ENCODE peak calls at places on chromosomes 2 and 18, in nine cellular contexts. J is IMR-90, K is A549, T is upper lobe of left lung, G is Peyer's patch, F is ovary, E is heart left ventricle, O is transverse colon, X is adrenal gland. P is an unnamed sample.

GRCh38 chr18:70243131-70243530 is 37.6 kb upstream of the RTTN start:
- DNase-seq in J (no peak), K (peak), T (no peak), G (no peak), F (no peak), E (no peak), O (peak), X (no peak), P (no peak)

GRCh38 chr2:341017-341542 is 53.2 kb upstream of the ALKAL2 start:
- DNase-seq in J (no peak), K (no peak), T (no peak), G (no peak), F (no peak), E (no peak), O (no peak), X (no peak), P (no peak)

GRCh38 chr2:199348871-199349270 is 108.9 kb downstream of the SATB2 start:
- DNase-seq in J (no peak), K (no peak), T (no peak), G (no peak), F (no peak), E (no peak), O (no peak), X (no peak), P (no peak)

GRCh38 chr2:241095594-241096290 is 6.3 kb downstream of the MTERF4 start:
- DNase-seq in J (no peak), K (no peak), T (no peak), G (peak), F (no peak), E (no peak), O (no peak), X (peak), P (no peak)

GRCh38 chr18:60549338-60549960 is 176.9 kb upstream of the MC4R start:
- DNase-seq in J (peak), K (peak), T (no peak), G (no peak), F (no peak), E (no peak), O (no peak), X (no peak), P (peak)

GRCh38 chr18:63553117-63553516 is 10.9 kb downstream of the SERPINB12 start:
- DNase-seq in J (peak), K (peak), T (peak), G (no peak), F (no peak), E (no peak), O (no peak), X (peak), P (peak)

GRCh38 chr2:197158138-197158537 is 152.4 kb downstream of the ANKRD44 start:
- DNase-seq in J (no peak), K (no peak), T (no peak), G (no peak), F (no peak), E (no peak), O (no peak), X (no peak), P (no peak)

GRCh38 chr2:23287250-23287704 is 97.7 kb upstream of the KLHL29 start:
- DNase-seq in J (peak), K (no peak), T (no peak), G (no peak), F (peak), E (no peak), O (no peak), X (peak), P (peak)

GRCh38 chr18:47846431-47846830 is 84.0 kb downstream of the SMAD2 start:
- DNase-seq in J (no peak), K (no peak), T (no peak), G (no peak), F (no peak), E (no peak), O (no peak), X (no peak), P (no peak)

GRCh38 chr2:217966399-217967068 is 36.3 kb downstream of the TNS1 start:
- DNase-seq in J (peak), K (no peak), T (peak), G (no peak), F (peak), E (no peak), O (no peak), X (no peak), P (no peak)

GRCh38 chr2:195657634-195658540 is 861 bp downstream of the SLC39A10 start:
- DNase-seq in J (peak), K (peak), T (peak), G (peak), F (peak), E (peak), O (peak), X (peak), P (peak)
- TF ChIP-seq POLR2A in J (peak), K (no peak), T (no peak), G (no peak), F (peak), E (no peak), O (peak), X (no peak), P (no peak)

GRCh38 chr2:85541753-85542457 is 2.9 kb downstream of the MAT2A start:
- DNase-seq in J (no peak), K (no peak), T (no peak), G (no peak), F (no peak), E (no peak), O (peak), X (no peak), P (no peak)
- TF ChIP-seq POLR2A in J (no peak), K (no peak), T (no peak), G (no peak), F (no peak), E (no peak), O (no peak), X (no peak), P (no peak)

DNA sequence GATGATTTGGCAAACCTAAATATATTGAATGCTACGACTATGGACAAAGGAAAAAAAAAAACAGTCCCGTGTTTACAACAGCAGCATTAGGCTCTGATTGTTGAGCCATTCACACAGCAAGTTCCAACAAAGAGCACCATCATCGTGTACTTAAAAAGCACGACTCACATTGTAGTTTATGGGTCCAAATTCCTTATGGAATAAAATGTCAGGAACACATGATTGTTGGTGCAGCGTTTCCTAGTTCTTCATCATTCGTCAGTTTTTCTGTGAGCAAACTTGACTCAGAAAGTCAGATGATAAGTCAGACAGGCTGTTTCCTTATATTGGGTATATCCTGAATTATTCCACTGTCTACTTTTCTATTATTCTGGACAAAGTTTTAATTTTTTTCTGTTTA is 10.0 kb upstream of the KIDINS220 start:
- DNase-seq in J (peak), K (peak), T (no peak), G (no peak), F (no peak), E (no peak), O (no peak), X (no peak), P (no peak)
- TF ChIP-seq POLR2A in J (no peak), K (no peak), T (no peak), G (no peak), F (no peak), E (no peak), O (no peak), X (no peak), P (no peak)

GRCh38 chr2:184599054-184599874 is 935 bp downstream of the ZNF804A start:
- DNase-seq in J (peak), K (no peak), T (peak), G (peak), F (no peak), E (no peak), O (no peak), X (no peak), P (no peak)

GRCh38 chr2:184597996-184598312 is 375 bp upstream of the ZNF804A start:
- DNase-seq in J (peak), K (no peak), T (no peak), G (no peak), F (no peak), E (no peak), O (peak), X (no peak), P (no peak)

GRCh38 chr2:184599875-184600227 is 1.5 kb downstream of the ZNF804A start:
- DNase-seq in J (peak), K (no peak), T (no peak), G (no peak), F (no peak), E (no peak), O (no peak), X (no peak), P (no peak)

GRCh38 chr2:184597571-184597980 is 753 bp upstream of the ZNF804A start:
- DNase-seq in J (peak), K (no peak), T (peak), G (peak), F (no peak), E (no peak), O (peak), X (no peak), P (no peak)

DNA sequence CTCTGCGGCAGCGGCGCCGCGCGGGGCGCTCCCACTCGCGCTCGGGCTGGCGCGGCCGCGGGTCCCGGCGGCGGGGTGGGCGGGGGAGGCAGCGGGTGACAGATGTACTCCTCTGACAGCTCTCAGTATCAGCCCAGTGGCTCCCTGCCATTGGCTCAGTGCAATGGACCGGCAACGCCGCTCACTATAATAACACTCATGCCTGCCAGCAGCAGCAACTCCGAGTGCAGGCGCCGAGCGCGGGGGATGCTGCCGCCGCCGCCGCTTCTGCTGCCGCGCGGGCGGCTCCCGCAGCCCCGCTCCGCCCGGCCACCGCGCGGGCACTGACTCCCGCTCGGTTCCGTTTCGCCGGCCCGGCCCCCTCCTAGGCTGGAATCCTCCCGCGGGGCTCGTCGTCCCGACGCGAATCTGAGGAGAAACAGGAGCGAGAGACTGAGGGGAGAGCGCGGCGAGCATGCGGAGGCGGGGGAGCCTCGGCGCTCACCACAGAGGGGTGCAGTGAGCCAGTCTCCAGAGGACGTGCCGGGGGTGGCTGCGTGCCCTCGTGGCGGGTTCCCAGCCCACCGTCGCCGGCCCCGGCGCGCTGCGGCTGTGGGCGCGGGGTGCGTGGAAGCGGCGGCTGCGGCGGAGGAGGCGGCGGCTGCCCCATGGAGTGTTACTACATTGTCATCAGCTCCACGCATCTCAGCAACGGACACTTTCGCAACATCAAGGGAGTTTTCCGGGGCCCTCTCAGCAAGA is at the start of gene ZNF804A:
- DNase-seq in J (peak), K (no peak), T (peak), G (peak), F (peak), E (peak), O (peak), X (peak), P (peak)
- TF ChIP-seq POLR2A in J (peak), K (no peak), T (no peak), G (peak), F (no peak), E (no peak), O (no peak), X (no peak), P (no peak)

P was measured in tibial nerve.